ENCODE peak calls at places on chromosomes 11 and 22, in nine cellular contexts. R is NCI-H1436; D is HFFc6; Z is stimulated activated CD4-positive, alpha-beta T cell treated with anti-CD3 and anti-CD28 coated beads, Interleukin-12 subunit alpha, Interleukin-12 subunit beta, amount 100 ng/mL, for 24 hours; S is activated CD4-positive, alpha-beta T cell treated with anti-CD3 and anti-CD28 coated beads, Interleukin-2, amount 50 U/mL, for 24 hours; W is ovary; I is A673; M is stimulated activated naive CD8-positive, alpha-beta T cell treated with anti-CD3 and anti-CD28 coated beads, Interleukin-15, amount 100 ng/mL, for 72 hours; E is stimulated activated CD8-positive, alpha-beta memory T cell treated with anti-CD3 and anti-CD28 coated beads, Interleukin-2, amount 100 ng/mL, for 48 hours. Y is an unnamed sample.
A peak's percentile ranks its signal among the peaks of the same experiment; 100 is the strongest.

GRCh38 chr22:33513388-33514336 is 406.6 kb downstream of the LARGE1 start:
- DNase-seq in R (no peak), D (no peak), Z (no peak), S (no peak), W (no peak), I (no peak), M (no peak), E (no peak), Y (no peak)

GRCh38 chr11:79461144-79461543 is 20.3 kb upstream of the TENM4 start:
- DNase-seq in R (no peak), D (peak; percentile 58), Z (no peak), S (no peak), W (peak; percentile 38), I (peak; percentile 58), M (no peak), E (no peak), Y (no peak)

GRCh38 chr11:98230678-98231077 is 790.1 kb upstream of the CNTN5 start:
- DNase-seq in R (no peak), D (no peak), Z (no peak), S (no peak), W (no peak), I (no peak), M (no peak), E (no peak), Y (no peak)

GRCh38 chr11:118437046-118437735 is 899 bp downstream of the KMT2A start:
- DNase-seq in R (peak; percentile 49), D (no peak), Z (peak; percentile 43), S (peak; percentile 33), W (peak; percentile 74), I (peak; percentile 64), M (peak; percentile 50), E (peak; percentile 36), Y (peak; percentile 37)

GRCh38 chr11:105361651-105362050 is 222.1 kb upstream of the CARD18 start:
- DNase-seq in R (no peak), D (no peak), Z (no peak), S (no peak), W (no peak), I (no peak), M (no peak), E (no peak), Y (no peak)

GRCh38 chr22:49763696-49764095 is 64.0 kb downstream of the BRD1 start:
- DNase-seq in R (no peak), D (no peak), Z (no peak), S (no peak), W (no peak), I (no peak), M (no peak), E (no peak), Y (peak; percentile 2)

GRCh38 chr11:2943711-2944118 is 14.5 kb upstream of the PHLDA2 start:
- DNase-seq in R (no peak), D (no peak), Z (no peak), S (no peak), W (peak; percentile 41), I (no peak), M (no peak), E (no peak), Y (peak; percentile 92)

GRCh38 chr11:67667490-67668190 is 6.8 kb downstream of the ALDH3B2 start:
- DNase-seq in R (no peak), D (no peak), Z (no peak), S (no peak), W (no peak), I (no peak), M (no peak), E (no peak), Y (no peak)

GRCh38 chr11:126591966-126592489 is 236.5 kb downstream of the ST3GAL4 start:
- DNase-seq in R (no peak), D (no peak), Z (no peak), S (no peak), W (no peak), I (no peak), M (no peak), E (no peak), Y (no peak)

Y was measured in head of caudate nucleus.